ENCODE peak calls at places on chromosomes 12 and 14, in five cellular contexts. J is iPS-NIHi11, B is NCI-H2029 treated with DMSO at 0.1 percent for 48 hours, P is T1000, K is HCT116. D is an unnamed sample.
A peak's percentile ranks its signal among the peaks of the same experiment; 100 is the strongest.

GRCh38 chr12:126139355-126139754 is 1074.1 kb downstream of the AACS start:
- DNase-seq in J (no peak), B (no peak), P (no peak), K (no peak), D (no peak)

GRCh38 chr14:64053694-64054669 is 201.2 kb downstream of the SYNE2 start:
- DNase-seq in J (no peak), B (no peak), P (no peak), K (no peak), D (peak; percentile 8)

GRCh38 chr14:67428501-67429031 is 16.6 kb upstream of the PLEK2 start:
- DNase-seq in J (peak; percentile 31), B (no peak), P (no peak), K (no peak), D (no peak)

GRCh38 chr12:43337571-43338497 is 214.2 kb downstream of the ADAMTS20 start:
- DNase-seq in J (no peak), B (no peak), P (no peak), K (no peak), D (no peak)

GRCh38 chr14:20512139-20512905 is 7.0 kb downstream of the RNASE10 start:
- DNase-seq in J (no peak), B (no peak), P (no peak), K (no peak), D (no peak)

GRCh38 chr14:66311935-66312334 is 174.2 kb upstream of the CCDC196 start:
- DNase-seq in J (no peak), B (no peak), P (no peak), K (no peak), D (no peak)

GRCh38 chr12:1608783-1609119 is 14.4 kb upstream of the FBXL14 start:
- DNase-seq in J (no peak), B (no peak), P (no peak), K (no peak), D (no peak)

GRCh38 chr14:100063314-100063941 is 1.8 kb upstream of the EVL start:
- DNase-seq in J (no peak), B (no peak), P (no peak), K (no peak), D (no peak)

GRCh38 chr12:110079477-110080400 is 31.4 kb upstream of the C12orf76 start:
- DNase-seq in J (peak; percentile 27), B (peak; percentile 93), P (no peak), K (no peak), D (no peak)

D was measured in thoracic aorta.